ENCODE peak calls at places on chromosomes 12 and 14, in nine cellular contexts. One of them, this sample, is unnamed.
A peak's percentile ranks its signal among the peaks of the same experiment; 100 is the strongest.

GRCh38 chr14:51576899-51577298 is 74.8 kb upstream of the FRMD6 start:
- DNase-seq in H1: no peak
- DNase-seq in gastrocnemius medialis: no peak
- DNase-seq in heart left ventricle: no peak
- DNase-seq in A549: no peak
- DNase-seq in stomach: no peak
- DNase-seq in Peyer's patch: no peak
- DNase-seq in ovary: no peak
- DNase-seq in body of pancreas: no peak
- DNase-seq in this sample: no peak

GRCh38 chr14:33175951-33176350 is 237.3 kb downstream of the NPAS3 start:
- DNase-seq in H1: no peak
- DNase-seq in gastrocnemius medialis: no peak
- DNase-seq in heart left ventricle: no peak
- DNase-seq in A549: no peak
- DNase-seq in stomach: no peak
- DNase-seq in Peyer's patch: no peak
- DNase-seq in ovary: no peak
- DNase-seq in body of pancreas: no peak
- DNase-seq in this sample: no peak

GRCh38 chr14:92280554-92281262 is 42.3 kb upstream of the SLC24A4 start:
- DNase-seq in H1: no peak
- DNase-seq in gastrocnemius medialis: no peak
- DNase-seq in heart left ventricle: no peak
- DNase-seq in A549: no peak
- DNase-seq in stomach: no peak
- DNase-seq in Peyer's patch: no peak
- DNase-seq in ovary: no peak
- DNase-seq in body of pancreas: no peak
- DNase-seq in this sample: no peak

GRCh38 chr12:114911196-114911595 is 227.2 kb upstream of the TBX3 start:
- DNase-seq in H1: no peak
- DNase-seq in gastrocnemius medialis: no peak
- DNase-seq in heart left ventricle: no peak
- DNase-seq in A549: no peak
- DNase-seq in stomach: no peak
- DNase-seq in Peyer's patch: no peak
- DNase-seq in ovary: no peak
- DNase-seq in body of pancreas: no peak
- DNase-seq in this sample: no peak

GRCh38 chr12:120771097-120771496 is 45.5 kb downstream of the ACADS start:
- DNase-seq in H1: no peak
- DNase-seq in gastrocnemius medialis: no peak
- DNase-seq in heart left ventricle: no peak
- DNase-seq in A549: no peak
- DNase-seq in stomach: no peak
- DNase-seq in Peyer's patch: no peak
- DNase-seq in ovary: no peak
- DNase-seq in body of pancreas: no peak
- DNase-seq in this sample: no peak

GRCh38 chr12:44889162-44889561 is 13.0 kb upstream of the NELL2 start:
- DNase-seq in H1: no peak
- DNase-seq in gastrocnemius medialis: no peak
- DNase-seq in heart left ventricle: no peak
- DNase-seq in A549: no peak
- DNase-seq in stomach: no peak
- DNase-seq in Peyer's patch: no peak
- DNase-seq in ovary: no peak
- DNase-seq in body of pancreas: no peak
- DNase-seq in this sample: no peak

GRCh38 chr12:1738480-1738879 is 47.6 kb downstream of the ADIPOR2 start:
- DNase-seq in H1: no peak
- DNase-seq in gastrocnemius medialis: no peak
- DNase-seq in heart left ventricle: no peak
- DNase-seq in A549: no peak
- DNase-seq in stomach: no peak
- DNase-seq in Peyer's patch: no peak
- DNase-seq in ovary: no peak
- DNase-seq in body of pancreas: no peak
- DNase-seq in this sample: no peak

GRCh38 chr12:54583726-54584125 is 4.7 kb downstream of the PPP1R1A start:
- DNase-seq in H1: no peak
- DNase-seq in gastrocnemius medialis: no peak
- DNase-seq in heart left ventricle: no peak
- DNase-seq in A549: no peak
- DNase-seq in stomach: no peak
- DNase-seq in Peyer's patch: no peak
- DNase-seq in ovary: no peak
- DNase-seq in body of pancreas: no peak
- DNase-seq in this sample: no peak

GRCh38 chr12:104573-105081 is 38.1 kb downstream of the IQSEC3 start:
- DNase-seq in H1: no peak
- DNase-seq in gastrocnemius medialis: no peak
- DNase-seq in heart left ventricle: no peak
- DNase-seq in A549: no peak
- DNase-seq in stomach: no peak
- DNase-seq in Peyer's patch: no peak
- DNase-seq in ovary: peak; percentile 31
- DNase-seq in body of pancreas: peak; percentile 19
- DNase-seq in this sample: no peak

GRCh38 chr12:79747274-79747673 is 56.5 kb upstream of the PAWR start:
- DNase-seq in H1: no peak
- DNase-seq in gastrocnemius medialis: no peak
- DNase-seq in heart left ventricle: no peak
- DNase-seq in A549: no peak
- DNase-seq in stomach: no peak
- DNase-seq in Peyer's patch: no peak
- DNase-seq in ovary: no peak
- DNase-seq in body of pancreas: no peak
- DNase-seq in this sample: no peak

GRCh38 chr12:55636853-55637252 is at the start of gene OR10P1:
- DNase-seq in H1: no peak
- DNase-seq in gastrocnemius medialis: no peak
- DNase-seq in heart left ventricle: no peak
- DNase-seq in A549: no peak
- DNase-seq in stomach: no peak
- DNase-seq in Peyer's patch: no peak
- DNase-seq in ovary: no peak
- DNase-seq in body of pancreas: no peak
- DNase-seq in this sample: no peak

GRCh38 chr12:55637467-55637866 is 775 bp downstream of the OR10P1 start:
- DNase-seq in H1: no peak
- DNase-seq in gastrocnemius medialis: no peak
- DNase-seq in heart left ventricle: no peak
- DNase-seq in A549: no peak
- DNase-seq in stomach: no peak
- DNase-seq in Peyer's patch: no peak
- DNase-seq in ovary: no peak
- DNase-seq in body of pancreas: no peak
- DNase-seq in this sample: no peak

GRCh38 chr12:55636116-55636655 is 506 bp upstream of the OR10P1 start:
- DNase-seq in H1: no peak
- DNase-seq in gastrocnemius medialis: no peak
- DNase-seq in heart left ventricle: no peak
- DNase-seq in A549: no peak
- DNase-seq in stomach: no peak
- DNase-seq in Peyer's patch: no peak
- DNase-seq in ovary: no peak
- DNase-seq in body of pancreas: no peak
- DNase-seq in this sample: no peak

GRCh38 chr12:55642275-55643068 is 5.8 kb downstream of the OR10P1 start:
- DNase-seq in H1: no peak
- DNase-seq in gastrocnemius medialis: no peak
- DNase-seq in heart left ventricle: no peak
- DNase-seq in A549: no peak
- DNase-seq in stomach: no peak
- DNase-seq in Peyer's patch: peak; percentile 62
- DNase-seq in ovary: no peak
- DNase-seq in body of pancreas: peak; percentile 23
- DNase-seq in this sample: no peak

DNA sequence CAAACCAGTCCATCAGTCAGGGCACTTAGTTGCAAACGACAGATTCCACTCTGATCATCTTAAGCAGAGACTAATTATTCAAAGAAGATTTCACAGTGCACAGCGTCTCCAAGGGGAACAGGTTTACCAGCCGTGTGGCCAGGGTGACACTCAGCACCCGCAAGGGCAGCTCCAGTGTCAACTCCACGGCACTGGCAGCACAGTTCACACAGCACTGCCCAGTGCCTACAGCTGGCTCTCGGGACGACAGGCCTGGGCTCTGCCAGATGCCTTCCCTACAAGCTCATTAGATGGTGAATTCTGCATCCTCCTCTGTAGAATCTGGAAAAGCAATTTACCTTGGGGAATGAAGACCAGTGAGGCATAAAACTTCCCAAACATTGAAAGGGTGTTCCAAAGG is 4.9 kb downstream of the OR10P1 start:
- DNase-seq in H1: no peak
- DNase-seq in gastrocnemius medialis: no peak
- DNase-seq in heart left ventricle: peak; percentile 66
- DNase-seq in A549: no peak
- DNase-seq in stomach: no peak
- DNase-seq in Peyer's patch: no peak
- DNase-seq in ovary: no peak
- DNase-seq in body of pancreas: no peak
- DNase-seq in this sample: no peak
- H3K4me3 ChIP-seq in H1: no peak overlapping the region
- H3K4me3 ChIP-seq in gastrocnemius medialis: no peak overlapping the region
- H3K4me3 ChIP-seq in heart left ventricle: no peak overlapping the region
- H3K4me3 ChIP-seq in A549: no peak overlapping the region
- H3K4me3 ChIP-seq in stomach: no peak overlapping the region
- H3K4me3 ChIP-seq in Peyer's patch: no peak overlapping the region
- H3K4me3 ChIP-seq in ovary: no peak overlapping the region
- H3K4me3 ChIP-seq in body of pancreas: no peak overlapping the region
- H3K4me3 ChIP-seq in this sample: no peak overlapping the region

GRCh38 chr12:3872800-3873636 is at the start of gene PARP11:
- DNase-seq in H1: peak; percentile 84
- DNase-seq in gastrocnemius medialis: peak; percentile 95
- DNase-seq in heart left ventricle: peak; percentile 98
- DNase-seq in A549: peak; percentile 98
- DNase-seq in stomach: peak; percentile 97
- DNase-seq in Peyer's patch: peak; percentile 100
- DNase-seq in ovary: peak; percentile 97
- DNase-seq in body of pancreas: peak; percentile 97
- DNase-seq in this sample: peak; percentile 99

GRCh38 chr12:3869860-3870259 is 3.3 kb downstream of the PARP11 start:
- DNase-seq in H1: no peak
- DNase-seq in gastrocnemius medialis: no peak
- DNase-seq in heart left ventricle: no peak
- DNase-seq in A549: no peak
- DNase-seq in stomach: no peak
- DNase-seq in Peyer's patch: no peak
- DNase-seq in ovary: no peak
- DNase-seq in body of pancreas: no peak
- DNase-seq in this sample: no peak

GRCh38 chr12:3863756-3864155 is 9.4 kb downstream of the PARP11 start:
- DNase-seq in H1: no peak
- DNase-seq in gastrocnemius medialis: no peak
- DNase-seq in heart left ventricle: no peak
- DNase-seq in A549: no peak
- DNase-seq in stomach: no peak
- DNase-seq in Peyer's patch: no peak
- DNase-seq in ovary: no peak
- DNase-seq in body of pancreas: no peak
- DNase-seq in this sample: no peak

DNA sequence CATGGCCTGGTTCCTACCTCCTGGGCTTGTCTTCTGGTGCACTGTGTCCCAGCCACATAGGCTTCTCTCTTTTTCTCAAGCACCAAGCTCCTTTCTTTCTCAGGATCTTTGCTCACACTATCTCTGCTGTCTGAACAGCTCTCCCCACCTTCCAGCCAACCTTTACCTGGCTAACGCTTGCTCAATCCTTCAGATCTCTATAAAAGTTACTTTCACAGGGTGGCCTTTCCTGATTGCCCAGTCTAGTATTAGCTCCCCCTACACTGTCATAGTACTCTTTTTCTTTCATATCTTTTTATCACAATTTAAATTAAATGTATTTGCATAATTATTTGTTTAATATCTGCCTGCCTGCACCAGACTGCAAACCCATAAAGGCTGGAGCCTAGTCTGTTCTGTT is 3.8 kb downstream of the PARP11 start:
- DNase-seq in H1: no peak
- DNase-seq in gastrocnemius medialis: no peak
- DNase-seq in heart left ventricle: no peak
- DNase-seq in A549: no peak
- DNase-seq in stomach: no peak
- DNase-seq in Peyer's patch: no peak
- DNase-seq in ovary: no peak
- DNase-seq in body of pancreas: no peak
- DNase-seq in this sample: no peak
- TF ChIP-seq POLR2A in H1: no peak
- TF ChIP-seq POLR2A in gastrocnemius medialis: no peak
- TF ChIP-seq POLR2A in heart left ventricle: no peak
- TF ChIP-seq POLR2A in A549: no peak
- TF ChIP-seq POLR2A in stomach: no peak
- TF ChIP-seq POLR2A in Peyer's patch: no peak
- TF ChIP-seq POLR2A in ovary: no peak
- TF ChIP-seq POLR2A in body of pancreas: no peak
- TF ChIP-seq POLR2A in this sample: no peak

DNA sequence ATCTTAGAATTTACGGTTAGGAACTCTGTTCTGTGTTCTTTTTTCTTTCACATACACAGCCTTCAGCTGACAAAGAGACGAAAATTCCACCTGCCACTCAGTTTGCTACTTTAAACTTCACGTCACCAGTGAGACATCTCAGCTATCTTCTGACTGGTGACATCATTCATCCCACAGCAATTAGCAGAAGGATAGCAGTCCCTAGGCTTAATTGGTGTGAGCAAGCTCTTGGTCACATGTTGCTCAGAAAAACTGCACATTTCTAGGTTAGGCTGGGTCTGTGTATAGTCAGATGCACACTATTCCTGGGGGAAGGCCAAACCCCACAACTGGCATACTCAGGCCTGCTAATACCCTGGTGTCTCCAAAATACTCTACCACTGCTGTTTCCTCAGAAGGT is 23.9 kb downstream of the SLC7A7 start:
- DNase-seq in H1: no peak
- DNase-seq in gastrocnemius medialis: no peak
- DNase-seq in heart left ventricle: no peak
- DNase-seq in A549: no peak
- DNase-seq in stomach: no peak
- DNase-seq in Peyer's patch: no peak
- DNase-seq in ovary: no peak
- DNase-seq in body of pancreas: no peak
- DNase-seq in this sample: no peak
- H3K4me3 ChIP-seq in H1: no peak overlapping the region
- H3K4me3 ChIP-seq in gastrocnemius medialis: no peak overlapping the region
- H3K4me3 ChIP-seq in heart left ventricle: no peak overlapping the region
- H3K4me3 ChIP-seq in A549: no peak overlapping the region
- H3K4me3 ChIP-seq in stomach: no peak overlapping the region
- H3K4me3 ChIP-seq in Peyer's patch: no peak overlapping the region
- H3K4me3 ChIP-seq in ovary: no peak overlapping the region
- H3K4me3 ChIP-seq in body of pancreas: no peak overlapping the region
- H3K4me3 ChIP-seq in this sample: no peak overlapping the region

GRCh38 chr14:88804477-88804876 is 11.7 kb upstream of the EML5 start:
- DNase-seq in H1: no peak
- DNase-seq in gastrocnemius medialis: no peak
- DNase-seq in heart left ventricle: no peak
- DNase-seq in A549: no peak
- DNase-seq in stomach: no peak
- DNase-seq in Peyer's patch: no peak
- DNase-seq in ovary: no peak
- DNase-seq in body of pancreas: no peak
- DNase-seq in this sample: no peak
- TF ChIP-seq POLR2A in H1: no peak
- TF ChIP-seq POLR2A in gastrocnemius medialis: no peak
- TF ChIP-seq POLR2A in heart left ventricle: no peak
- TF ChIP-seq POLR2A in A549: no peak
- TF ChIP-seq POLR2A in stomach: no peak
- TF ChIP-seq POLR2A in Peyer's patch: no peak
- TF ChIP-seq POLR2A in ovary: no peak
- TF ChIP-seq POLR2A in body of pancreas: no peak
- TF ChIP-seq POLR2A in this sample: no peak

GRCh38 chr14:101773378-101773777 is 11.9 kb downstream of the PPP2R5C start:
- DNase-seq in H1: no peak
- DNase-seq in gastrocnemius medialis: no peak
- DNase-seq in heart left ventricle: no peak
- DNase-seq in A549: no peak
- DNase-seq in stomach: no peak
- DNase-seq in Peyer's patch: no peak
- DNase-seq in ovary: no peak
- DNase-seq in body of pancreas: no peak
- DNase-seq in this sample: peak; percentile 76
- H3K4me3 ChIP-seq in H1: no peak overlapping the region
- H3K4me3 ChIP-seq in gastrocnemius medialis: no peak overlapping the region
- H3K4me3 ChIP-seq in heart left ventricle: no peak overlapping the region
- H3K4me3 ChIP-seq in A549: no peak overlapping the region
- H3K4me3 ChIP-seq in stomach: no peak overlapping the region
- H3K4me3 ChIP-seq in Peyer's patch: no peak overlapping the region
- H3K4me3 ChIP-seq in ovary: no peak overlapping the region
- H3K4me3 ChIP-seq in body of pancreas: no peak overlapping the region
- H3K4me3 ChIP-seq in this sample: no peak overlapping the region